ENCODE peak calls at places on chromosomes 5 and 9, in ten cellular contexts. N, G, Z, R, B, X, W, I, U and S are unnamed samples. For H3K4me1, the result is how much of the 10 kb centered on the place peaks cover.

GRCh38 chr5:74865799-74866652 is at the start of gene FAM169A:
- DNase-seq in G (no peak), B (no peak), W (peak), N (no peak), X (peak), I (peak), Z (peak), R (peak), U (peak), S (no peak)

GRCh38 chr5:66209350-66209749 is 65.2 kb downstream of the SREK1 start:
- DNase-seq in I (peak), G (no peak), N (no peak), X (no peak), R (peak), U (no peak), Z (no peak), W (no peak), B (no peak), S (no peak)

GRCh38 chr5:74767579-74767913 is 497 bp downstream of the NSA2 start:
- DNase-seq in N (no peak), Z (no peak), X (no peak), W (no peak), R (peak), U (no peak), B (peak), G (no peak), I (peak), S (no peak)

GRCh38 chr5:127298036-127298429 is 7.4 kb downstream of the MEGF10 start:
- DNase-seq in W (no peak), X (no peak), N (no peak), G (no peak), Z (no peak), R (no peak), I (no peak), U (no peak), B (no peak), S (no peak)

GRCh38 chr5:72046106-72046505 is 61.2 kb upstream of the MAP1B start:
- DNase-seq in I (no peak), W (no peak), N (no peak), R (no peak), Z (no peak), B (no peak), X (no peak), G (no peak), U (no peak), S (no peak)

GRCh38 chr9:13787234-13787833 is 507.8 kb upstream of the MPDZ start:
- DNase-seq in X (no peak), N (no peak), U (no peak), G (no peak), W (no peak), B (no peak), I (no peak), R (no peak), Z (no peak), S (peak)

GRCh38 chr9:77498891-77499290 is 149.2 kb downstream of the GNA14 start:
- DNase-seq in B (no peak), X (no peak), W (no peak), U (no peak), N (no peak), G (no peak), I (no peak), R (no peak), Z (no peak), S (no peak)

GRCh38 chr9:96014078-96014477 is 138.6 kb downstream of the ERCC6L2 start:
- DNase-seq in Z (no peak), G (no peak), B (no peak), I (no peak), N (no peak), R (no peak), X (no peak), U (no peak), W (no peak), S (no peak)

GRCh38 chr5:23343121-23343520 is 164.3 kb upstream of the PRDM9 start:
- DNase-seq in G (no peak), R (no peak), N (no peak), B (no peak), Z (no peak), X (no peak), I (no peak), U (no peak), W (no peak), S (no peak)

GRCh38 chr5:136062563-136063274 is 33.9 kb downstream of the TGFBI start:
- DNase-seq in N (no peak), U (no peak), W (no peak), B (peak), R (no peak), G (no peak), X (no peak), I (peak), Z (no peak), S (no peak)

GRCh38 chr9:73116030-73116429 is 35.6 kb upstream of the ANXA1 start:
- DNase-seq in G (no peak), I (no peak), Z (no peak), N (no peak), U (no peak), B (no peak), X (no peak), R (no peak), W (no peak), S (no peak)

GRCh38 chr9:116883676-116884075 is 196.6 kb downstream of the TRIM32 start:
- DNase-seq in W (no peak), N (no peak), U (no peak), I (no peak), G (no peak), R (no peak), X (no peak), Z (no peak), B (no peak), S (no peak)

GRCh38 chr5:10452768-10453331 is 11.2 kb downstream of the ROPN1L start:
- DNase-seq in W (no peak), X (no peak), Z (no peak), I (peak), B (peak), U (no peak), R (peak), N (no peak), G (no peak), S (no peak)

GRCh38 chr5:14880688-14881087 is 9.1 kb upstream of the ANKH start:
- DNase-seq in Z (no peak), I (no peak), U (no peak), N (no peak), R (no peak), W (no peak), G (no peak), B (peak), X (no peak), S (no peak)

GRCh38 chr9:113590991-113591898 is 127.7 kb downstream of the RGS3 start:
- DNase-seq in G (no peak), X (peak), W (peak), B (peak), I (no peak), Z (peak), N (peak), U (peak), R (peak), S (peak)

GRCh38 chr9:113588936-113589335 is 125.4 kb downstream of the RGS3 start:
- DNase-seq in U (no peak), X (no peak), R (no peak), Z (peak), B (no peak), G (no peak), W (no peak), I (no peak), N (no peak), S (no peak)

GRCh38 chr9:113589407-113589806 is 125.9 kb downstream of the RGS3 start:
- DNase-seq in N (no peak), R (no peak), X (no peak), Z (peak), G (no peak), B (no peak), U (no peak), W (peak), I (no peak), S (no peak)

GRCh38 chr9:113590389-113590788 is 126.9 kb downstream of the RGS3 start:
- DNase-seq in B (no peak), U (no peak), G (no peak), N (no peak), Z (no peak), R (no peak), W (no peak), X (no peak), I (no peak), S (no peak)

GRCh38 chr9:113589890-113590289 is 126.4 kb downstream of the RGS3 start:
- DNase-seq in N (no peak), R (no peak), G (no peak), W (no peak), U (no peak), I (no peak), B (peak), X (no peak), Z (peak), S (no peak)
- H3K4me1 ChIP-seq in N (under half), R (under half), G (under half), W (half or more), U (under half), I (under half), B (under half), X (under half), Z (half or more), S (under half)

DNA sequence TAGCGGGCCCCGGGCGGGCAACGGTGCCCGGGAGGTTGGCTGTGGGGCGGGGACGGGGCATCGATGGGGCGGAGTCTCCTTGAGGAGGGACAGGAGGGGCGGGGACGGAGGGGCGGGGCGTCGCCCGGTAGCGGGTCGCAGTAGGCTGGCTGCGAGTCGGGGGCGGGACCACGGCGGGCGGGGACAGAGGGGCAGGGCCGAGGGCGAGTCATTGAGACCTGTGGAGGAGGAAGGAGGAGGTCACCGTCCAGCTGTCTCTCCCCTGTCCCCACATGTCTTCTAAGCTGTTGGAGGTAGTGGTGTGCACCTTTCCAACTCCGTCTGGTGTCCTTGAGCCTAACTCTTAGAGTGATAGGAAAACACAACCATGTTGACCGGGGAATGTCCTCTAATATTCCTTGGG is at the start of gene CRAT:
- DNase-seq in X (peak), Z (peak), I (peak), N (peak), U (peak), W (peak), G (peak), R (peak), B (peak), S (peak)
- H3K4me1 ChIP-seq in X (under half), Z (under half), I (under half), N (under half), U (under half), W (under half), G (under half), R (under half), B (half or more), S (half or more)

DNA sequence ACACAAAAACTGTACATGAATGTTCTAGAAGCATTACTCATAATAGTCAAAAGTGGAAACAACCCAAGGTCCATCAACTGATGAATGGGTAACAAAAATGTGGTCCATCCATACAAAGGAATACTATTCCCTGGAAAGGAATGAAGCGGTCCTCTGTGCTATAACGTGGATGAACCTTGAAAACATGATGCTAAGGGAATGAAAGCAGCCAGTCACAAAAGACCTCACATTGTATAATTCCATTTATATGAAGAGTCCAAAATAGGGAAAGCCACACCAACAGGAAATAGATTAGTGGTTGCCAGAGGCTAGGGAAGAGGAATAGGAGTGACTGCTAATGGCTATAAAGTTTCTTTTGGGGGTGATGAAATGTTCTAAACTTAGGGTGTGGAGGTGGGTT is 22.7 kb upstream of the BARHL1 start:
- DNase-seq in W (no peak), I (no peak), N (no peak), Z (no peak), G (no peak), R (no peak), B (no peak), X (no peak), U (no peak), S (no peak)
- H3K4me1 ChIP-seq in W (under half), I (under half), N (under half), Z (under half), G (under half), R (under half), B (under half), X (under half), U (under half), S (under half)

GRCh38 chr5:61270510-61271165 is 61.4 kb upstream of the ZSWIM6 start:
- DNase-seq in R (no peak), Z (no peak), X (no peak), U (no peak), B (no peak), N (no peak), G (no peak), I (no peak), W (no peak), S (no peak)

GRCh38 chr5:61275841-61276240 is 56.2 kb upstream of the ZSWIM6 start:
- DNase-seq in R (no peak), N (no peak), I (no peak), Z (peak), G (no peak), X (peak), W (peak), U (no peak), B (no peak), S (peak)

GRCh38 chr5:61272688-61273087 is 59.4 kb upstream of the ZSWIM6 start:
- DNase-seq in W (no peak), Z (no peak), B (no peak), G (no peak), I (no peak), U (no peak), N (no peak), R (no peak), X (no peak), S (no peak)

GRCh38 chr5:61274561-61274960 is 57.5 kb upstream of the ZSWIM6 start:
- DNase-seq in N (no peak), X (no peak), W (no peak), B (no peak), R (no peak), I (no peak), G (no peak), Z (no peak), U (no peak), S (no peak)

GRCh38 chr5:61273279-61273678 is 58.8 kb upstream of the ZSWIM6 start:
- DNase-seq in R (no peak), U (no peak), X (no peak), I (no peak), B (no peak), G (no peak), Z (no peak), W (no peak), N (no peak), S (no peak)
- H3K4me1 ChIP-seq in R (under half), U (under half), X (under half), I (under half), B (under half), G (under half), Z (under half), W (under half), N (under half), S (under half)

DNA sequence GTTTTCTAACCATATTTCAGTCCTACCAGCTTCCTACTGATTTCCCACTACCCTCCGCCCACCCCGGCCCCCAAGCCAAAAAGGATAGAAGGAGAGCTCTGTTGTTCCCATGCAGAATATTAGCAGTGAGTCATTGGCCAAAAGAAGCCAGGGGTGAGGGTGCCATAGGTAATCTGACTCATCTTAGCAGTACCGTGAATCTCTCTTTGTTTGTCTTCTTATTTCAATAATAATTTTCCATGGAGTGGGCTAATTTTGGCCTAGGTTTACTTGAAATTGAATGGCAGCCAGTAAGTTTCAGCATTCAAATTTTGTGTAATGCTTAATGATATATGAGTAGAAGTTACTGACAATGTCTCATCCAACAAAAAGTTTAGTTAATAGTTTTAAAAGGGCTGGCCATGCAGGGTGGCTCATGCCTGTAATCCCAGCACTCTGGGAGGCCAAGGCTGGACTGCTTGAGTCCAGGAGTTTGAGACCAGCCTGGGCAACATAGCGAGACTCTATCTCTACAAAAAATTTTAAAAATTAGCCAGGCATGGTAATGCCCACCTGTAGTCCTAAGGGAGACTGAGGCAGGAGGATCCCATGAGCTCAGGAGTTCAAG is 74.2 kb downstream of the C9orf152 start:
- DNase-seq in W (no peak), X (no peak), B (no peak), G (no peak), R (peak), U (no peak), I (peak), Z (no peak), N (no peak), S (no peak)
- H3K4me1 ChIP-seq in W (half or more), X (half or more), B (under half), G (under half), R (under half), U (under half), I (half or more), Z (under half), N (under half), S (under half)

DNA sequence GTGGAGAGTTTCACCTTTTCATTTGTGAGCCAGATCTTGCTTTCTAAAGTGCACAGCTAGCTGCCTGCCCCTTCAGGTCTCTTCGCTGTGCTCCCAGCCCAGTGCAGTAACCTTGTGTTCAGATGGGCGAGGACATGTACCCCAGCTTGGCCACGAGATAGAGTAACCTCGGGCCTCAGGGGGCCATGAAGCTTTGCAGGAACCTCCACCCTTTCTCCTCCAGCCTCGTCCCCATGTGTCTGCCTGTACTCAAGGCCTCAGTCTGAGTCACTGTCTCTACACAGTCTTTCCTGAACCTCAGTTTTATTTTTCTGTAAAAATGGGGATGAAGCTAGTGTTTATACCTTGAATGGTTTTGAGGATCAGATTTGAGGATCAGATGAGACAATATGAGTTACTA is 37.9 kb downstream of the ERGIC1 start:
- DNase-seq in X (no peak), W (no peak), G (no peak), R (no peak), U (no peak), I (no peak), B (no peak), Z (no peak), N (no peak), S (no peak)
- H3K4me1 ChIP-seq in X (half or more), W (half or more), G (half or more), R (half or more), U (half or more), I (under half), B (half or more), Z (half or more), N (under half), S (half or more)